ENCODE peak calls at places on chromosomes 2 and 18, in ten cellular contexts. R, B, L, U, O, J, W, H, S and N are unnamed samples.

GRCh38 chr18:22417496-22418188 is at the start of gene CTAGE1:
- DNase-seq in R (no peak), B (no peak), L (no peak), U (no peak), O (no peak), J (no peak), W (peak; percentile 90), H (no peak), S (no peak), N (no peak)

GRCh38 chr2:96146881-96147592 is 1.8 kb upstream of the DUSP2 start:
- DNase-seq in R (no peak), B (no peak), L (peak; percentile 6), U (peak; percentile 59), O (no peak), J (no peak), W (no peak), H (no peak), S (no peak), N (no peak)

GRCh38 chr2:73283545-73284295 is 558 bp downstream of the FBXO41 start:
- DNase-seq in R (no peak), B (no peak), L (no peak), U (no peak), O (no peak), J (no peak), W (peak; percentile 72), H (no peak), S (no peak), N (peak; percentile 46)

GRCh38 chr18:63107171-63107850 is 212.3 kb downstream of the BCL2 start:
- DNase-seq in R (no peak), B (no peak), L (no peak), U (no peak), O (no peak), J (no peak), W (no peak), H (no peak), S (no peak), N (no peak)

GRCh38 chr2:170314744-170315447 is 136.9 kb downstream of the MYO3B start:
- DNase-seq in R (no peak), B (no peak), L (no peak), U (no peak), O (no peak), J (no peak), W (no peak), H (no peak), S (no peak), N (no peak)

GRCh38 chr18:72407048-72407447 is 137.1 kb downstream of the CBLN2 start:
- DNase-seq in R (no peak), B (no peak), L (no peak), U (no peak), O (no peak), J (no peak), W (no peak), H (no peak), S (no peak), N (no peak)

GRCh38 chr2:205053827-205054410 is 508.6 kb downstream of the PARD3B start:
- DNase-seq in R (no peak), B (no peak), L (no peak), U (no peak), O (no peak), J (no peak), W (no peak), H (peak; percentile 7), S (no peak), N (no peak)

GRCh38 chr2:130920417-130921030 is 83.8 kb downstream of the ARHGEF4 start:
- DNase-seq in R (peak; percentile 72), B (peak; percentile 46), L (peak; percentile 72), U (no peak), O (peak; percentile 68), J (peak; percentile 62), W (peak; percentile 93), H (peak; percentile 67), S (no peak), N (peak; percentile 10)

GRCh38 chr2:216013080-216013909 is at the start of gene MREG:
- DNase-seq in R (peak; percentile 63), B (peak; percentile 65), L (peak; percentile 81), U (peak; percentile 76), O (peak; percentile 76), J (peak; percentile 57), W (peak; percentile 96), H (peak; percentile 83), S (peak; percentile 77), N (peak; percentile 63)

GRCh38 chr18:29185801-29186200 is 1008.9 kb upstream of the CDH2 start:
- DNase-seq in R (no peak), B (no peak), L (no peak), U (no peak), O (no peak), J (no peak), W (no peak), H (no peak), S (no peak), N (no peak)

GRCh38 chr2:156320491-156320896 is 12.0 kb downstream of the NR4A2 start:
- DNase-seq in R (no peak), B (no peak), L (peak; percentile 25), U (peak; percentile 67), O (peak; percentile 38), J (no peak), W (peak; percentile 75), H (peak; percentile 38), S (no peak), N (no peak)

GRCh38 chr2:142502402-142502801 is 371.6 kb upstream of the LRP1B start:
- DNase-seq in R (no peak), B (no peak), L (no peak), U (no peak), O (no peak), J (no peak), W (no peak), H (no peak), S (no peak), N (no peak)

DNA sequence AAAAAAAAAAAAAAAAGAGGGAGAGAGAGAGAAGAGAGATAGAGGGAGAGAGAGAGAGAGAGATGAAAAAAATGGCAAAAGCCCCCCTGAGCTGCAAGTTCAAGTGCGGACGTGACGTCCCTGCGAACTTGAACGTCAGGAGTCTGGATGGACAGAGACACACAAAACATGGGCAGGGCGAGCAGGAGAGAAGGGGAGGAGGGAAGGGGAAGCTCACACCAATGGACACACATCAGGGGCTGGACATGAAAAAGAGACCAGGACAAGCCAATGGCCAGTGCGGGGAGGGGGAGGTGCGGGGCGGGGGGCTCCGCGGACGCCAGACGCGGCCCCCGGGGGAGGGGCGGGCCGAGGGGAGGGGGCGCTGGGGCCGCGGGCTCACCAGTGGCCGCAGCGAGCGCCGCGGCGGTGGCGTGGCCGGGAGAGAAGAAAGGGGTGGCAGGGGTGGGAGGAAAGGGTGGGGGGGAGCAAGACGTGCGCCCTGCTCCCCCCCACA is at the start of gene BCL11A:
- DNase-seq in R (peak; percentile 74), B (peak; percentile 87), L (peak; percentile 80), U (peak; percentile 90), O (peak; percentile 54), J (peak; percentile 57), W (peak; percentile 89), H (no peak), S (no peak), N (peak; percentile 88)
- TF ChIP-seq POLR2AphosphoS5 in R (no peak), B (peak; percentile 73), L (peak; percentile 75), U (peak; percentile 59), O (no peak), J (no peak), W (peak; percentile 42), H (no peak), S (no peak), N (no peak)

GRCh38 chr2:42317945-42318344 is 43.1 kb downstream of the COX7A2L start:
- DNase-seq in R (no peak), B (no peak), L (no peak), U (no peak), O (no peak), J (no peak), W (no peak), H (no peak), S (no peak), N (no peak)
- TF ChIP-seq POLR2AphosphoS5 in R (no peak), B (no peak), L (no peak), U (no peak), O (no peak), J (no peak), W (no peak), H (no peak), S (no peak), N (no peak)

GRCh38 chr2:233471291-233472035 is 95.1 kb downstream of the USP40 start:
- DNase-seq in R (no peak), B (no peak), L (no peak), U (no peak), O (peak; percentile 22), J (no peak), W (no peak), H (no peak), S (no peak), N (no peak)

GRCh38 chr2:233470839-233471238 is 95.7 kb downstream of the USP40 start:
- DNase-seq in R (no peak), B (no peak), L (no peak), U (peak; percentile 64), O (peak; percentile 24), J (no peak), W (no peak), H (no peak), S (no peak), N (no peak)

GRCh38 chr2:233473878-233474277 is 92.7 kb downstream of the USP40 start:
- DNase-seq in R (no peak), B (no peak), L (no peak), U (no peak), O (peak; percentile 19), J (no peak), W (no peak), H (no peak), S (no peak), N (no peak)

GRCh38 chr2:233476083-233476410 is 90.5 kb downstream of the USP40 start:
- DNase-seq in R (no peak), B (no peak), L (no peak), U (no peak), O (peak; percentile 25), J (no peak), W (no peak), H (no peak), S (no peak), N (no peak)

DNA sequence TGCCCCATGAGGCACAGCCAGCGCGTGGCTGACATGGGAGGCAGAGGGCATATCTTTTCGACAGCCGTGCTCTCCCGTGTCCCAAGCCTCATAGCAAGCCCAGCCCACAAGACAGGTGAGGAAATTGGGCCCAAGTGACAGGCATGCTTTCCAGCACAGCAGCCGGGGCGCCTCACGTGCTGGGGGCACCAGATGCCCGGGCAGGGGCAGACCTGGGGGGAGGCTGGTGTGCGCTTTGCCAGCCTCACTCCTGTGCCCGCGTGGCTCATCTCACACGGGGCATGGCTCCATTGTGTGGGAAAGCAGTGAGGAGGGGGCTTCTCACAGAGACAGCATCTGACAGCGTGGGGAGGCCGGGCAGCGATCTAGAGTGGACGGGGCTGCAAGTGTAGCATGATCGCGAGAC is 93.2 kb downstream of the USP40 start:
- DNase-seq in R (no peak), B (no peak), L (no peak), U (no peak), O (peak; percentile 24), J (no peak), W (no peak), H (no peak), S (no peak), N (no peak)
- TF ChIP-seq POLR2AphosphoS5 in R (no peak), B (no peak), L (no peak), U (no peak), O (no peak), J (no peak), W (no peak), H (no peak), S (no peak), N (no peak)

DNA sequence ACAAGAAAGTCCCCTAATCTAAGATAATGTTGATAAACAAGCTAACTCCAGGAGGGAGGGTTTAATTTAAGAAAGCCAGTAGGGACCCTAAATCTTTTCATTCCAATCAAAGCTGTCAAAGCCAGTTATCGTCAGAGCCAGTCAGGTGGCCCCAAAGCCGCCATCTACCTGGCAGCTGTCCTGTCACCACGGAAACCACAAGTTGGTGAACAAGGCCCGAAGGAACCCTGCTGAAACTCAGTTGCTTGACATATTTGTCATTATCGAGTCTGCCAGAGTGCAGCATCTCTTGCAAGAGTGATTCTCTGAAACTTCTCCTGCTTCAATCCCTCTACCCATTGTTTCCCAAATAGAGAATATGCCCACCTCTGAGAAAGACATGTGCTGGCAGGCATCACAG is 30.8 kb upstream of the POLE4 start:
- DNase-seq in R (no peak), B (no peak), L (no peak), U (no peak), O (no peak), J (no peak), W (no peak), H (no peak), S (no peak), N (no peak)
- TF ChIP-seq POLR2AphosphoS5 in R (no peak), B (no peak), L (no peak), U (no peak), O (no peak), J (no peak), W (no peak), H (no peak), S (no peak), N (no peak)